ENCODE peak calls at places on chromosomes 11 and 22, in five cellular contexts. One of them, this sample, is unnamed.

GRCh38 chr11:17240780-17241179 is 33.0 kb upstream of the PIK3C2A start:
- DNase-seq in cardiac fibroblast: no peak
- DNase-seq in AG09309: no peak
- DNase-seq in astrocyte of the cerebellum: no peak
- DNase-seq in astrocyte of the spinal cord: no peak
- DNase-seq in this sample: no peak

GRCh38 chr22:19892249-19892879 is 37.7 kb upstream of the GNB1L start:
- DNase-seq in cardiac fibroblast: peak; percentile 45
- DNase-seq in AG09309: no peak
- DNase-seq in astrocyte of the cerebellum: no peak
- DNase-seq in astrocyte of the spinal cord: peak; percentile 46
- DNase-seq in this sample: no peak

GRCh38 chr11:27088353-27088752 is 47.7 kb downstream of the BBOX1 start:
- DNase-seq in cardiac fibroblast: no peak
- DNase-seq in AG09309: no peak
- DNase-seq in astrocyte of the cerebellum: no peak
- DNase-seq in astrocyte of the spinal cord: no peak
- DNase-seq in this sample: no peak

GRCh38 chr11:123430736-123431356 is 777 bp downstream of the GRAMD1B start:
- DNase-seq in cardiac fibroblast: peak; percentile 53
- DNase-seq in AG09309: no peak
- DNase-seq in astrocyte of the cerebellum: no peak
- DNase-seq in astrocyte of the spinal cord: peak; percentile 60
- DNase-seq in this sample: peak; percentile 44

GRCh38 chr22:24003887-24004286 is 1.4 kb downstream of the GSTT4 start:
- DNase-seq in cardiac fibroblast: no peak
- DNase-seq in AG09309: no peak
- DNase-seq in astrocyte of the cerebellum: no peak
- DNase-seq in astrocyte of the spinal cord: no peak
- DNase-seq in this sample: no peak

GRCh38 chr11:2795491-2795991 is 90.0 kb downstream of the CDKN1C start:
- DNase-seq in cardiac fibroblast: no peak
- DNase-seq in AG09309: no peak
- DNase-seq in astrocyte of the cerebellum: no peak
- DNase-seq in astrocyte of the spinal cord: no peak
- DNase-seq in this sample: peak; percentile 15

GRCh38 chr11:110435780-110436717 is 6.3 kb downstream of the FDX1 start:
- DNase-seq in cardiac fibroblast: peak; percentile 57
- DNase-seq in AG09309: no peak
- DNase-seq in astrocyte of the cerebellum: no peak
- DNase-seq in astrocyte of the spinal cord: no peak
- DNase-seq in this sample: no peak

GRCh38 chr11:19770277-19770676 is 57.6 kb downstream of the NAV2 start:
- DNase-seq in cardiac fibroblast: no peak
- DNase-seq in AG09309: no peak
- DNase-seq in astrocyte of the cerebellum: no peak
- DNase-seq in astrocyte of the spinal cord: no peak
- DNase-seq in this sample: no peak

GRCh38 chr22:11066458-11067285 is 4461.3 kb upstream of the OR11H1 start:
- DNase-seq in cardiac fibroblast: no peak
- DNase-seq in AG09309: no peak
- DNase-seq in astrocyte of the cerebellum: no peak
- DNase-seq in astrocyte of the spinal cord: no peak
- DNase-seq in this sample: no peak

GRCh38 chr22:33076368-33076767 is 18.2 kb upstream of the SYN3 start:
- DNase-seq in cardiac fibroblast: peak; percentile 22
- DNase-seq in AG09309: no peak
- DNase-seq in astrocyte of the cerebellum: no peak
- DNase-seq in astrocyte of the spinal cord: peak; percentile 2
- DNase-seq in this sample: no peak

GRCh38 chr22:46030241-46030880 is 53.4 kb upstream of the WNT7B start:
- DNase-seq in cardiac fibroblast: no peak
- DNase-seq in AG09309: no peak
- DNase-seq in astrocyte of the cerebellum: no peak
- DNase-seq in astrocyte of the spinal cord: no peak
- DNase-seq in this sample: no peak

GRCh38 chr11:86291466-86292262 is 10.4 kb upstream of the HIKESHI start:
- DNase-seq in cardiac fibroblast: peak; percentile 75
- DNase-seq in AG09309: peak; percentile 13
- DNase-seq in astrocyte of the cerebellum: peak; percentile 23
- DNase-seq in astrocyte of the spinal cord: peak; percentile 58
- DNase-seq in this sample: peak; percentile 60

GRCh38 chr11:11586465-11586864 is 35.3 kb downstream of the GALNT18 start:
- DNase-seq in cardiac fibroblast: no peak
- DNase-seq in AG09309: no peak
- DNase-seq in astrocyte of the cerebellum: no peak
- DNase-seq in astrocyte of the spinal cord: no peak
- DNase-seq in this sample: no peak

GRCh38 chr11:131889146-131889577 is 518.7 kb downstream of the NTM start:
- DNase-seq in cardiac fibroblast: peak; percentile 94
- DNase-seq in AG09309: peak; percentile 81
- DNase-seq in astrocyte of the cerebellum: peak; percentile 77
- DNase-seq in astrocyte of the spinal cord: peak; percentile 93
- DNase-seq in this sample: no peak

GRCh38 chr22:37321288-37321687 is 39.0 kb downstream of the CYTH4 start:
- DNase-seq in cardiac fibroblast: no peak
- DNase-seq in AG09309: no peak
- DNase-seq in astrocyte of the cerebellum: no peak
- DNase-seq in astrocyte of the spinal cord: no peak
- DNase-seq in this sample: no peak

GRCh38 chr11:125941606-125942275 is 4.1 kb upstream of the VSIG10L2 start:
- DNase-seq in cardiac fibroblast: peak; percentile 27
- DNase-seq in AG09309: no peak
- DNase-seq in astrocyte of the cerebellum: peak; percentile 3
- DNase-seq in astrocyte of the spinal cord: peak; percentile 10
- DNase-seq in this sample: peak; percentile 69

GRCh38 chr11:8671242-8671641 is 11.2 kb downstream of the TRIM66 start:
- DNase-seq in cardiac fibroblast: peak; percentile 98
- DNase-seq in AG09309: peak; percentile 90
- DNase-seq in astrocyte of the cerebellum: peak; percentile 95
- DNase-seq in astrocyte of the spinal cord: peak; percentile 97
- DNase-seq in this sample: no peak

GRCh38 chr11:57240757-57241156 is 3.7 kb upstream of the APLNR start:
- DNase-seq in cardiac fibroblast: no peak
- DNase-seq in AG09309: no peak
- DNase-seq in astrocyte of the cerebellum: no peak
- DNase-seq in astrocyte of the spinal cord: no peak
- DNase-seq in this sample: no peak

GRCh38 chr11:27291954-27292641 is 70.9 kb downstream of the CCDC34 start:
- DNase-seq in cardiac fibroblast: no peak
- DNase-seq in AG09309: no peak
- DNase-seq in astrocyte of the cerebellum: no peak
- DNase-seq in astrocyte of the spinal cord: no peak
- DNase-seq in this sample: no peak

GRCh38 chr22:33240901-33241300 is 182.7 kb upstream of the SYN3 start:
- DNase-seq in cardiac fibroblast: no peak
- DNase-seq in AG09309: no peak
- DNase-seq in astrocyte of the cerebellum: no peak
- DNase-seq in astrocyte of the spinal cord: no peak
- DNase-seq in this sample: no peak

GRCh38 chr11:93838967-93839366 is 11.5 kb downstream of the VSTM5 start:
- DNase-seq in cardiac fibroblast: no peak
- DNase-seq in AG09309: no peak
- DNase-seq in astrocyte of the cerebellum: no peak
- DNase-seq in astrocyte of the spinal cord: no peak
- DNase-seq in this sample: no peak

GRCh38 chr11:123549901-123550619 is 104.4 kb downstream of the SCN3B start:
- DNase-seq in cardiac fibroblast: peak; percentile 27
- DNase-seq in AG09309: no peak
- DNase-seq in astrocyte of the cerebellum: no peak
- DNase-seq in astrocyte of the spinal cord: no peak
- DNase-seq in this sample: no peak

GRCh38 chr11:67530282-67530592 is 7.0 kb upstream of the CABP2 start:
- DNase-seq in cardiac fibroblast: peak; percentile 8
- DNase-seq in AG09309: no peak
- DNase-seq in astrocyte of the cerebellum: no peak
- DNase-seq in astrocyte of the spinal cord: no peak
- DNase-seq in this sample: no peak

GRCh38 chr11:87039371-87039770 is 1.6 kb downstream of the TMEM135 start:
- DNase-seq in cardiac fibroblast: peak; percentile 35
- DNase-seq in AG09309: no peak
- DNase-seq in astrocyte of the cerebellum: no peak
- DNase-seq in astrocyte of the spinal cord: peak; percentile 9
- DNase-seq in this sample: no peak

GRCh38 chr11:27926981-27927481 is 180.9 kb downstream of the KIF18A start:
- DNase-seq in cardiac fibroblast: peak; percentile 58
- DNase-seq in AG09309: peak; percentile 85
- DNase-seq in astrocyte of the cerebellum: peak; percentile 83
- DNase-seq in astrocyte of the spinal cord: peak; percentile 93
- DNase-seq in this sample: no peak

GRCh38 chr11:94400839-94401772 is at the start of gene GPR83:
- DNase-seq in cardiac fibroblast: peak; percentile 10
- DNase-seq in AG09309: no peak
- DNase-seq in astrocyte of the cerebellum: no peak
- DNase-seq in astrocyte of the spinal cord: peak; percentile 5
- DNase-seq in this sample: no peak

GRCh38 chr22:44758354-44758969 is 6.1 kb downstream of the ARHGAP8 start:
- DNase-seq in cardiac fibroblast: peak; percentile 51
- DNase-seq in AG09309: no peak
- DNase-seq in astrocyte of the cerebellum: peak; percentile 41
- DNase-seq in astrocyte of the spinal cord: peak; percentile 52
- DNase-seq in this sample: no peak

GRCh38 chr11:108135845-108136599 is 14.7 kb downstream of the ACAT1 start:
- DNase-seq in cardiac fibroblast: peak; percentile 32
- DNase-seq in AG09309: no peak
- DNase-seq in astrocyte of the cerebellum: no peak
- DNase-seq in astrocyte of the spinal cord: peak; percentile 27
- DNase-seq in this sample: no peak
- TF ChIP-seq CTCF in cardiac fibroblast: peak; percentile 18
- TF ChIP-seq CTCF in AG09309: peak; percentile 18
- TF ChIP-seq CTCF in astrocyte of the cerebellum: peak; percentile 20
- TF ChIP-seq CTCF in astrocyte of the spinal cord: no peak
- TF ChIP-seq CTCF in this sample: no peak

DNA sequence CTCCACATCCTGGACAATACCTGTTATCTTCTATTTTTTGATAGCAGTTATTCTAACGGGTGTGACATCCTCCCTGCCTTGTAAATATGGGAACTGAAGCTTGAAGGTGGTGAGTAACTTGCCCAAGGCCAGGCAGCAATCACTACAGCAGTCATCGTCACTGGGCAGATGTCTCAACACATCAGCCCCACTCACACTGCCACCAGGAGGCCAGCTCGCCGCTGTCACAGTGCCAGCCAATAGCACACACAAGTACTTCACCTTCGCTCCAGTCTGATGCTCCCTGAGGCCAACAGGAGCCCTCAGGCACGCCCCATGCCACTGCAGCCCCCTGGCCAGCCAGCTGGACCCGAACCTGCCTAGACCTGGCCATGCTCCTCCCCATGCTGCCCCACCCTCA is 4.9 kb upstream of the TTLL1 start:
- DNase-seq in cardiac fibroblast: peak; percentile 26
- DNase-seq in AG09309: no peak
- DNase-seq in astrocyte of the cerebellum: no peak
- DNase-seq in astrocyte of the spinal cord: no peak
- DNase-seq in this sample: no peak
- TF ChIP-seq CTCF in cardiac fibroblast: no peak
- TF ChIP-seq CTCF in AG09309: no peak
- TF ChIP-seq CTCF in astrocyte of the cerebellum: no peak
- TF ChIP-seq CTCF in astrocyte of the spinal cord: peak; percentile 6
- TF ChIP-seq CTCF in this sample: no peak

GRCh38 chr11:70068950-70069349 is 9.2 kb upstream of the ANO1 start:
- DNase-seq in cardiac fibroblast: no peak
- DNase-seq in AG09309: no peak
- DNase-seq in astrocyte of the cerebellum: no peak
- DNase-seq in astrocyte of the spinal cord: no peak
- DNase-seq in this sample: no peak

GRCh38 chr11:70067036-70067435 is 11.1 kb upstream of the ANO1 start:
- DNase-seq in cardiac fibroblast: no peak
- DNase-seq in AG09309: no peak
- DNase-seq in astrocyte of the cerebellum: no peak
- DNase-seq in astrocyte of the spinal cord: no peak
- DNase-seq in this sample: no peak

GRCh38 chr11:70066628-70067027 is 11.5 kb upstream of the ANO1 start:
- DNase-seq in cardiac fibroblast: no peak
- DNase-seq in AG09309: no peak
- DNase-seq in astrocyte of the cerebellum: no peak
- DNase-seq in astrocyte of the spinal cord: no peak
- DNase-seq in this sample: no peak

GRCh38 chr11:70068345-70068744 is 9.8 kb upstream of the ANO1 start:
- DNase-seq in cardiac fibroblast: no peak
- DNase-seq in AG09309: no peak
- DNase-seq in astrocyte of the cerebellum: no peak
- DNase-seq in astrocyte of the spinal cord: no peak
- DNase-seq in this sample: no peak

DNA sequence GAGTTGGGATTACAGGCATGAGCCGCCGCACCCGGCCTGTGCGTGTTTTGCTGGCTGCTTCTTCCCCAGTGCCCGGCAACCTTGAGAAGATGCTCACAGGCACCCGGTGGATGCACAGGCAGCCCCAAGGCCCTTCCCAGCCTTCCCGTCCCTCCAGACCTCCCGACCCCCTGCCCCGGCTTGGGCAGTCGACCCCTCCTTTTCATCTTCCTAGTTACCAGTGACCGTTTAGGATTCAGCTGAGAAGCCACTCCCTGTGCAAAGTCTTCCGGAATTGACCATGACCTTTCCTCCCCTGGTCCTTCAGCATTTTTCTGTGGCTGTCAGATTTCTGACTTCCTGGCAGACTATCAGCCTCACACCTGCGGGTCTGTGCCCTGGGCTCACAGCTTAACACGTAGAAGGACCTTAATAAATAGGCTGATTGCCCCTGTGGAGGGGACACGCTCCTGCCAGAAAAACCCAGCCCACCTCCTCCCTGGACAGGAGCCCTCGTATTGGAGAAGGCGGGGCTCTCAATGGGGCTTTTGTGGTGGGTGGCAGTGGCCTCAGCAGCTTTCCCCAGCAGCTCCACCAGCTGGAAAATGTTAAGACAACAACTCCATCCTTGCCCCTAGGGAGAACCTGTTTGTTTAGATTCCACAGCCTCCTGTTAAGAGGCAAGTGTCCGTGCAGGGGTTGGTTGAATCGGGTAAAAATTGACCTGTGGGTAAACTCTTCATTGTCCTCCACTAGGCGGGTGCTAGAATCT is 10.4 kb upstream of the ANO1 start:
- DNase-seq in cardiac fibroblast: no peak
- DNase-seq in AG09309: no peak
- DNase-seq in astrocyte of the cerebellum: no peak
- DNase-seq in astrocyte of the spinal cord: no peak
- DNase-seq in this sample: no peak
- TF ChIP-seq CTCF in cardiac fibroblast: no peak
- TF ChIP-seq CTCF in AG09309: no peak
- TF ChIP-seq CTCF in astrocyte of the cerebellum: no peak
- TF ChIP-seq CTCF in astrocyte of the spinal cord: no peak
- TF ChIP-seq CTCF in this sample: no peak

GRCh38 chr11:64284962-64285884 is at the start of gene GPR137:
- DNase-seq in cardiac fibroblast: peak; percentile 71
- DNase-seq in AG09309: no peak
- DNase-seq in astrocyte of the cerebellum: no peak
- DNase-seq in astrocyte of the spinal cord: peak; percentile 65
- DNase-seq in this sample: peak; percentile 97

GRCh38 chr11:64284048-64284961 is at the start of gene BAD:
- DNase-seq in cardiac fibroblast: peak; percentile 93
- DNase-seq in AG09309: no peak
- DNase-seq in astrocyte of the cerebellum: peak; percentile 70
- DNase-seq in astrocyte of the spinal cord: peak; percentile 90
- DNase-seq in this sample: peak; percentile 88

GRCh38 chr11:64286801-64287159 is 1.1 kb downstream of the GPR137 start:
- DNase-seq in cardiac fibroblast: no peak
- DNase-seq in AG09309: no peak
- DNase-seq in astrocyte of the cerebellum: no peak
- DNase-seq in astrocyte of the spinal cord: no peak
- DNase-seq in this sample: no peak

GRCh38 chr11:64287676-64288352 is 2.2 kb downstream of the GPR137 start:
- DNase-seq in cardiac fibroblast: no peak
- DNase-seq in AG09309: no peak
- DNase-seq in astrocyte of the cerebellum: no peak
- DNase-seq in astrocyte of the spinal cord: no peak
- DNase-seq in this sample: no peak

GRCh38 chr11:64285885-64286800 is 495 bp downstream of the GPR137 start:
- DNase-seq in cardiac fibroblast: no peak
- DNase-seq in AG09309: no peak
- DNase-seq in astrocyte of the cerebellum: no peak
- DNase-seq in astrocyte of the spinal cord: no peak
- DNase-seq in this sample: no peak
- TF ChIP-seq CTCF in cardiac fibroblast: no peak
- TF ChIP-seq CTCF in AG09309: no peak
- TF ChIP-seq CTCF in astrocyte of the cerebellum: no peak
- TF ChIP-seq CTCF in astrocyte of the spinal cord: no peak
- TF ChIP-seq CTCF in this sample: no peak